ENCODE peak calls at places on chromosomes 16 and 17, in eight cellular contexts. One of them, this sample, is unnamed.

GRCh38 chr16:65414284-65414984 is 292.6 kb upstream of the CDH11 start:
- DNase-seq in IMR-90: peak; percentile 87
- DNase-seq in astrocyte of the cerebellum: peak; percentile 33
- DNase-seq in KBM-7: no peak
- DNase-seq in HFFc6: peak; percentile 89
- DNase-seq in retina: peak; percentile 30
- DNase-seq in foreskin fibroblast: peak; percentile 93
- DNase-seq in cardiac fibroblast: peak; percentile 72
- DNase-seq in this sample: peak; percentile 83

GRCh38 chr16:4241601-4242270 is at the start of gene SRL:
- DNase-seq in IMR-90: no peak
- DNase-seq in astrocyte of the cerebellum: no peak
- DNase-seq in KBM-7: no peak
- DNase-seq in HFFc6: no peak
- DNase-seq in retina: peak; percentile 55
- DNase-seq in foreskin fibroblast: no peak
- DNase-seq in cardiac fibroblast: no peak
- DNase-seq in this sample: no peak

GRCh38 chr16:11914759-11915643 is 755 bp downstream of the GSPT1 start:
- DNase-seq in IMR-90: peak; percentile 28
- DNase-seq in astrocyte of the cerebellum: no peak
- DNase-seq in KBM-7: peak; percentile 55
- DNase-seq in HFFc6: peak; percentile 20
- DNase-seq in retina: peak; percentile 58
- DNase-seq in foreskin fibroblast: peak; percentile 60
- DNase-seq in cardiac fibroblast: peak; percentile 43
- DNase-seq in this sample: peak; percentile 59

GRCh38 chr16:85654251-85655115 is 34.3 kb downstream of the GINS2 start:
- DNase-seq in IMR-90: no peak
- DNase-seq in astrocyte of the cerebellum: no peak
- DNase-seq in KBM-7: no peak
- DNase-seq in HFFc6: no peak
- DNase-seq in retina: no peak
- DNase-seq in foreskin fibroblast: no peak
- DNase-seq in cardiac fibroblast: no peak
- DNase-seq in this sample: no peak

GRCh38 chr17:73291260-73291801 is 20.5 kb downstream of the CDC42EP4 start:
- DNase-seq in IMR-90: peak; percentile 86
- DNase-seq in astrocyte of the cerebellum: peak; percentile 88
- DNase-seq in KBM-7: peak; percentile 78
- DNase-seq in HFFc6: peak; percentile 85
- DNase-seq in retina: no peak
- DNase-seq in foreskin fibroblast: peak; percentile 98
- DNase-seq in cardiac fibroblast: peak; percentile 90
- DNase-seq in this sample: peak; percentile 87

GRCh38 chr17:77887110-77887463 is 71.4 kb upstream of the TNRC6C start:
- DNase-seq in IMR-90: no peak
- DNase-seq in astrocyte of the cerebellum: no peak
- DNase-seq in KBM-7: no peak
- DNase-seq in HFFc6: no peak
- DNase-seq in retina: no peak
- DNase-seq in foreskin fibroblast: no peak
- DNase-seq in cardiac fibroblast: no peak
- DNase-seq in this sample: no peak

GRCh38 chr17:17836818-17837379 is at the start of gene SREBF1:
- DNase-seq in IMR-90: peak; percentile 37
- DNase-seq in astrocyte of the cerebellum: no peak
- DNase-seq in KBM-7: peak; percentile 59
- DNase-seq in HFFc6: no peak
- DNase-seq in retina: peak; percentile 79
- DNase-seq in foreskin fibroblast: peak; percentile 86
- DNase-seq in cardiac fibroblast: peak; percentile 54
- DNase-seq in this sample: peak; percentile 79

GRCh38 chr16:72568502-72568901 is 396.5 kb upstream of the PMFBP1 start:
- DNase-seq in IMR-90: no peak
- DNase-seq in astrocyte of the cerebellum: no peak
- DNase-seq in KBM-7: no peak
- DNase-seq in HFFc6: no peak
- DNase-seq in retina: no peak
- DNase-seq in foreskin fibroblast: no peak
- DNase-seq in cardiac fibroblast: no peak
- DNase-seq in this sample: no peak

GRCh38 chr17:75684924-75685323 is 17.8 kb downstream of the SAP30BP start:
- DNase-seq in IMR-90: no peak
- DNase-seq in astrocyte of the cerebellum: no peak
- DNase-seq in KBM-7: no peak
- DNase-seq in HFFc6: peak; percentile 62
- DNase-seq in retina: no peak
- DNase-seq in foreskin fibroblast: peak; percentile 48
- DNase-seq in cardiac fibroblast: peak; percentile 48
- DNase-seq in this sample: no peak

GRCh38 chr17:81511550-81511799 is 1.1 kb downstream of the ACTG1 start:
- DNase-seq in IMR-90: peak; percentile 35
- DNase-seq in astrocyte of the cerebellum: no peak
- DNase-seq in KBM-7: no peak
- DNase-seq in HFFc6: no peak
- DNase-seq in retina: no peak
- DNase-seq in foreskin fibroblast: peak; percentile 47
- DNase-seq in cardiac fibroblast: no peak
- DNase-seq in this sample: no peak